ENCODE peak calls at places on chromosomes 13 and 19, in ten cellular contexts. I is WTC11, N is ovary, S is stomach, L is GM12865, R is adrenal gland, J is ascending aorta, Y is IMR-90, E is cardiac fibroblast, B is mesothelial cell of epicardium. P is an unnamed sample.

GRCh38 chr19:31334849-31335624 is 14.2 kb downstream of the TSHZ3 start:
- DNase-seq in E (peak; percentile 47), B (no peak), N (no peak), S (peak; percentile 4), L (no peak), Y (peak; percentile 60), R (no peak), I (no peak), J (no peak), P (no peak)

GRCh38 chr13:51797664-51798488 is 6.1 kb downstream of the DHRS12 start:
- DNase-seq in N (no peak), I (peak; percentile 66), B (no peak), Y (peak; percentile 69), S (peak; percentile 74), J (no peak), L (peak; percentile 84), E (peak; percentile 72), R (peak; percentile 58), P (no peak)

GRCh38 chr13:75400775-75401174 is 81.2 kb downstream of the TBC1D4 start:
- DNase-seq in E (no peak), R (no peak), I (no peak), J (no peak), S (no peak), L (no peak), B (no peak), N (no peak), Y (no peak), P (no peak)

GRCh38 chr19:5456836-5457200 is 1.6 kb downstream of the ZNRF4 start:
- DNase-seq in L (no peak), R (no peak), E (no peak), N (no peak), S (no peak), Y (no peak), J (no peak), B (no peak), I (no peak), P (no peak)

GRCh38 chr19:38714354-38714778 is 29.9 kb downstream of the CAPN12 start:
- DNase-seq in S (peak; percentile 83), L (no peak), B (no peak), I (no peak), E (no peak), J (no peak), Y (no peak), R (peak; percentile 67), N (no peak), P (no peak)

GRCh38 chr13:57630661-57631606 is 610 bp upstream of the PCDH17 start:
- DNase-seq in S (no peak), Y (no peak), J (no peak), B (no peak), R (peak; percentile 4), E (peak; percentile 46), N (no peak), I (no peak), L (no peak), P (peak; percentile 25)

GRCh38 chr19:19262190-19263057 is 10.7 kb downstream of the TM6SF2 start:
- DNase-seq in I (peak; percentile 64), N (no peak), S (no peak), E (no peak), Y (no peak), R (no peak), L (no peak), J (no peak), B (no peak), P (no peak)

GRCh38 chr19:45632468-45633196 is 6.6 kb downstream of the EML2 start:
- DNase-seq in N (peak; percentile 49), S (peak; percentile 79), L (peak; percentile 71), B (peak; percentile 57), E (peak; percentile 87), I (peak; percentile 96), R (peak; percentile 95), Y (peak; percentile 89), J (no peak), P (peak; percentile 74)

GRCh38 chr13:114286808-114287207 is 5.4 kb downstream of the UPF3A start:
- DNase-seq in Y (peak; percentile 85), N (no peak), S (no peak), E (peak; percentile 22), L (no peak), B (no peak), I (no peak), J (no peak), R (no peak), P (no peak)

GRCh38 chr19:32407004-32407992 is 1.7 kb downstream of the DPY19L3 start:
- DNase-seq in J (no peak), R (no peak), N (peak; percentile 54), B (no peak), L (no peak), Y (peak; percentile 37), S (peak; percentile 68), I (no peak), E (peak; percentile 80), P (no peak)

GRCh38 chr13:102212729-102213128 is 189.1 kb downstream of the FGF14 start:
- DNase-seq in S (no peak), E (no peak), N (no peak), Y (no peak), I (peak; percentile 12), L (no peak), R (no peak), J (no peak), B (no peak), P (no peak)

GRCh38 chr19:47414469-47414868 is 4.9 kb downstream of the MEIS3 start:
- DNase-seq in J (no peak), N (no peak), E (no peak), B (no peak), Y (no peak), S (no peak), L (peak; percentile 38), R (peak; percentile 33), I (peak; percentile 73), P (no peak)

GRCh38 chr19:35142531-35143230 is 374 bp upstream of the FXYD7 start:
- DNase-seq in E (no peak), R (peak; percentile 57), B (no peak), L (peak; percentile 62), S (peak; percentile 64), N (peak; percentile 77), I (peak; percentile 80), Y (no peak), J (no peak), P (peak; percentile 66)

DNA sequence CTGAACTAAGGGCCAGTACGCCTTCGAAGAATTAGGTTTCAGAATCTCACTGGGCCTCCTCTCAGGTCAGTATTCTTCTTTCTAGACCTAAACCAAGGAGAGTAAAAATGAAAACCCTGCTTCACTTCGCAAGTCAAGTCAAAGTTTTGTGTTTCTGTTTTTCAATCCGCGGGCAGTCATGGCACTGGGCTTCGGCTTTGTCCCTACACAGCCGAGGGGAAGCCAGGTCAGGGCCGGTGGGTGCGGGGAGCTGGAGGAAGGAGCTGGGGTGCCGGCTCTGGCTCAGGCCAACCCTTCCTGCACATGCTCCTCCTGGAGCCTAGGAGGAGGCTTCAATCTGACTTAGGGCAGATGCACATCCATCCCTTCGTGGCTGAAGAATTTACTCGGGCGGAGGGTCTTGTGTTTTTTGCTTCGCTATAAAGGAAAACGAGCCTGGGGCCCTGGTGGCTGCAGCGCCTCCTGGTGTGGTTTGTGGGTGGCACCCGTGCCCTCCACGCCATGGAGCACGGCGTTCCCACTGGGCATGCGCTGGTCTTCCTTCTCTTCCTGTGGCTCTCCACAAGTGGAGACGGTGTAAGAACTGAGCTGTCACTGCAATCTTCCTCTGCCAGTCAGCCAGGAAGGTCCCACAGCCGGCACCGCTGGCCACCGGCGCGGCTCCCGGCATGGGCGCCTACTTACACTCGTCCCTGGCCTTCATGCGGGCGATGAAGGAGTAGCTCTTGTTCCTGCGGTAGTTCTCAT is 22.5 kb downstream of the C19orf44 start:
- DNase-seq in Y (no peak), J (no peak), I (no peak), E (no peak), L (no peak), B (no peak), N (no peak), S (no peak), R (no peak), P (no peak)
- TF ChIP-seq CTCF in Y (peak; percentile 7), J (no peak), I (no peak), E (no peak), L (no peak), B (no peak), N (no peak), S (no peak), R (no peak), P (peak; percentile 19)

GRCh38 chr13:21696865-21697448 is 26.1 kb downstream of the FGF9 start:
- DNase-seq in R (no peak), J (no peak), E (no peak), B (no peak), L (no peak), Y (no peak), I (no peak), N (no peak), S (no peak), P (no peak)
- TF ChIP-seq CTCF in R (no peak), J (no peak), E (no peak), B (no peak), L (no peak), Y (no peak), I (no peak), N (no peak), S (no peak), P (no peak)

DNA sequence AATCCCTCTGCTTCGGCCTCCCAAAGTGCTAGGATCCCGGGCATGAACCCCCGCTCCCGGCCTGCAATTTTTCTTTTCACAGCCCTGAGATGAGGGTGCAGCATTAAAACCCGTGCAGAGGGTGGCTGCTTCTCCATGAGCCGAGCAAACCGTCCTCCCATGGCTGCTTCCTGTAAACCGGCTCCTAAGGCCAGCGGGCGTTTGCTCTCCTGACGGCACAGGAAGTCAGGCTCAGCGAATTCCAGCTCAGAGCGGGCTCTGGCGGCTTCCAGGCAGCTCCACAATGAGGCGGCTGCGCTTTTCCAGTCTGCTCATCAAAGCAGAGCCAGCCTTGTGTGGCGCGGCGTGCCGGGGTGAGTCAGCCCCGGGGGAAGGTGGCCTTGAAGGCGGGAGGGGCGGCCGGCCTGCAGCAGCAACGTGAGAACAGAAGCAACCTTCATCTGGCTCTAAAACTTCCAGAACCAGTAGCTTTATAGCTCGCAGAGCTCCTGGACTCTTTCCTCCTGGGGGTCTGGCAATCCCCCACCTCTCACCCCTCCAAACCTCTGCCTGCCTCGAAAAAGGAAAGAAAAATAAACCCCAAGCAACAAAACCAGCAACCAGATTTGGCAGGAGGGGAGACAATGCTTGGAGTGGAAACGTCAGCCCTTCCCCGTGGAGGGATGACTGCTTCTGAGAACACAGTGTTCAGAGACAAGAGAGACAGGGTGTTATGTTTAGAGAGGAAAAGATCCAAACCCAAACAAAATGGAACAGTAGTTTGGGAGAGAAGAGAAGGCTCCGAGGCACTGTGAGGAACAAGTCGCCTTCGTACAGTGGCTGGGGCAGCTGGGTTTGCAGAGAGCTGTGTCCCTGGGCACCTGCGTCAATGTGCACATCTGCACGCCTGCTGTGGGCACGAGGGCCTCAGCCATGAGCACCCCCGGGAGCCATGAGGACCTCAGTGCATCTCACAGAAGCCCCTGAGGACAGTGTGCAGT is 67.8 kb downstream of the GADD45B start:
- DNase-seq in S (peak; percentile 91), E (peak; percentile 99), R (peak; percentile 98), B (peak; percentile 84), L (peak; percentile 78), Y (peak; percentile 98), J (peak; percentile 87), N (peak; percentile 90), I (peak; percentile 91), P (peak; percentile 74)
- TF ChIP-seq CTCF in S (peak; percentile 8), E (peak; percentile 46), R (no peak), B (no peak), L (no peak), Y (peak; percentile 56), J (no peak), N (no peak), I (no peak), P (no peak)

DNA sequence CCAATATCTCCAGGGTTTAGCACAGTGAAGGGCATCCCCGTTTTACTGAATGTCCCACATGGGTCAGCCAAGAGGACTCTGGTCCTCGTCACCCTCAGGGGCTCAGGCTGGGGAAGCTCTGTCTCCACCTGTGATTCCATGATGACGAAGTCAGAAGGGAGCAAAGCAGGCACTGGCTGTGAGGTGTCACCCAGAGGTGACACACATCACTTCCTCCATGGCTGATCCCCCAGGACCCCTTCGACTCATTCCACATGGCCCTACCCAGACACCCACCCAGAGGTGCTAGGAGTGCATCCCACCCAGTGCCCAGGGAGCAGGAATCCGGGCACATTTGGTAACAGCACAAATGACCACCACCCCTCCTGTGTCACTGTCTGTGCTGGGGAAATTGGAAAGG is 145.2 kb upstream of the VSTM2B start:
- DNase-seq in E (no peak), N (no peak), I (no peak), B (no peak), S (peak; percentile 10), L (no peak), R (no peak), Y (no peak), J (no peak), P (no peak)
- TF ChIP-seq CTCF in E (no peak), N (no peak), I (no peak), B (no peak), S (no peak), L (no peak), R (no peak), Y (no peak), J (no peak), P (no peak)

P was measured in neural crest cell.